ENCODE peak calls at places on chromosomes 5 and 9, in eight cellular contexts. X is cardiac muscle cell, B is HL-60, T is AG09309, Z is heart right ventricle, C is mucosa of descending colon, N is kidney, G is kidney epithelial cell. U is an unnamed sample.

GRCh38 chr5:2005101-2006041 is 122.6 kb upstream of the IRX4 start:
- DNase-seq in T (no peak), C (no peak), N (no peak), X (no peak), G (no peak), Z (no peak), B (no peak), U (no peak)

GRCh38 chr9:93231121-93231694 is 47.3 kb downstream of the WNK2 start:
- DNase-seq in X (no peak), Z (peak; percentile 56), T (no peak), G (no peak), C (peak; percentile 79), B (peak; percentile 66), N (no peak), U (peak; percentile 17)

GRCh38 chr5:33737284-33737683 is 154.5 kb downstream of the ADAMTS12 start:
- DNase-seq in B (no peak), Z (no peak), C (no peak), G (no peak), T (no peak), X (no peak), N (no peak), U (no peak)

GRCh38 chr5:36090033-36090432 is 23.4 kb upstream of the UGT3A2 start:
- DNase-seq in C (no peak), T (no peak), G (no peak), N (no peak), X (peak; percentile 17), B (peak; percentile 54), Z (no peak), U (no peak)

GRCh38 chr9:37559855-37560592 is 16.2 kb downstream of the FBXO10 start:
- DNase-seq in Z (no peak), N (no peak), C (no peak), B (no peak), X (no peak), G (no peak), T (no peak), U (no peak)

GRCh38 chr9:14960881-14961280 is 50.7 kb upstream of the FREM1 start:
- DNase-seq in T (no peak), C (no peak), N (no peak), B (no peak), Z (no peak), G (no peak), X (no peak), U (no peak)

GRCh38 chr5:102823441-102823874 is 68.4 kb downstream of the PAM start:
- DNase-seq in C (no peak), B (no peak), N (no peak), X (no peak), G (peak; percentile 54), Z (no peak), T (peak; percentile 63), U (peak; percentile 84)

GRCh38 chr5:151751091-151751490 is 7.3 kb downstream of the ATOX1 start:
- DNase-seq in C (no peak), N (no peak), X (no peak), T (peak; percentile 65), G (no peak), B (peak; percentile 77), Z (no peak), U (no peak)

GRCh38 chr5:176916337-176916736 is 17.2 kb upstream of the HK3 start:
- DNase-seq in C (no peak), X (no peak), N (no peak), G (no peak), Z (no peak), B (no peak), T (no peak), U (no peak)

GRCh38 chr9:71921190-71921814 is 9.9 kb downstream of the C9orf85 start:
- DNase-seq in T (no peak), X (no peak), B (no peak), C (no peak), N (no peak), Z (no peak), G (no peak), U (no peak)

GRCh38 chr9:137812356-137813023 is 65.1 kb upstream of the CACNA1B start:
- DNase-seq in Z (no peak), T (no peak), C (peak; percentile 22), G (no peak), B (no peak), N (peak; percentile 7), X (no peak), U (no peak)

GRCh38 chr5:63843190-63843589 is 119.1 kb downstream of the HTR1A start:
- DNase-seq in C (no peak), T (no peak), Z (no peak), X (no peak), B (no peak), G (no peak), N (no peak), U (no peak)

GRCh38 chr9:93346240-93347112 is 105.0 kb upstream of the FAM120A start:
- DNase-seq in N (peak; percentile 66), X (peak; percentile 54), T (no peak), G (no peak), Z (peak; percentile 10), B (no peak), C (no peak), U (no peak)

GRCh38 chr5:132295505-132296411 is 1.6 kb downstream of the SLC22A4 start:
- DNase-seq in C (no peak), G (no peak), X (no peak), N (no peak), Z (no peak), T (no peak), B (peak; percentile 18), U (no peak)

GRCh38 chr5:77892061-77893010 is 116.2 kb upstream of the TBCA start:
- DNase-seq in T (no peak), B (no peak), Z (no peak), G (no peak), X (peak; percentile 19), C (no peak), N (no peak), U (peak; percentile 7)

GRCh38 chr5:141496038-141496437 is 7.2 kb downstream of the PCDHGC5 start:
- DNase-seq in T (no peak), Z (no peak), C (no peak), G (no peak), B (no peak), X (no peak), N (no peak), U (no peak)

GRCh38 chr9:32725066-32725860 is 58.1 kb upstream of the TMEM215 start:
- DNase-seq in C (no peak), B (no peak), T (no peak), Z (no peak), X (no peak), N (no peak), G (no peak), U (no peak)

GRCh38 chr5:118796081-118796480 is 192.3 kb downstream of the DTWD2 start:
- DNase-seq in N (no peak), B (no peak), T (no peak), C (no peak), Z (no peak), G (no peak), X (no peak), U (no peak)

GRCh38 chr5:13625616-13626198 is 318.8 kb downstream of the DNAH5 start:
- DNase-seq in X (no peak), C (no peak), G (no peak), N (no peak), B (no peak), T (no peak), Z (no peak), U (no peak)

DNA sequence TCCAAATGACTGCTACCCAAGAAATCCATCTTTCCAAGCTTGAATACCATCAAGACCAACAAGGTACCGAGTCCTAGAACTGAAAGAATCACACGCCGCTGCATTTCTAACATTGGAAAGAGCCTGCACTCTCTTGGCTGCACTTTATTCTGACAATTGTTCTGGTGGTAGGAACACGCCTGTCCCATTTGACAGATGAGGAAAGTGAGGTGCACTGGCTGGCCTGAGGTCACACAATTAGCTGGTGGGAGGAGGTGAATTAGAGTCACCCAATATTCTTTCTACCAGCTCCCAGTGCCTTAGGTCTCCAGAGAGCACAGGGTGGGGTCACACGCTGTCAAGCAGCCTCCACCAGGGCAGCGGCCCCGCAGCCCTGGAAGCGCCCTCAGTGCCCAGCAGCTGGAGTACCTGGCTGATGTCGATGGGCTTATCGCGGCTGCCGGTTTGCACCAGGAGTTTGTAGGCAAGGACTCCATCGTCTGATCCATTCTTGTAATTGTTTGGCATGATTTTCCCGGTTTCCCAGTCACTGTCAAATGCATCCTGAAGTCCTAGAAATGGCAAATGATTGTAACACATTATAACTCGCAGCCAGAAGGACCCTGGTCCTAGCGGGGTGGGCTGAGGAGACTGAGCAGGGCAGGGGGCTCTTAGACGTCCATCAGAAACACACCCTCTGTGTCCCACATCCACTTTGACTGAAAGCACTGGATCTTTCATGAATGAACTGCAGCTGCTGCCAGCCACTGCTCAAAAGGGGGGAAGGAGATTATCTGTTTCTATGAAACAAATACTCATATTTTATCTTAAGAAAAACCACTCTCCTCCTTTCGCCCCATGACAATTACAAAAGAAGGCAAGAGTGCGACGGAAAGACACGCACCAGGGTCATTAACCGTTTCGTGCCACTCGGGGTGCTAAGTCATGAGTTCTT is 55.1 kb downstream of the PTCH1 start:
- DNase-seq in G (no peak), B (no peak), N (no peak), T (no peak), C (no peak), Z (no peak), X (no peak), U (no peak)
- H3K4me3 ChIP-seq in G (no peak overlapping the region), B (no peak overlapping the region), N (no peak overlapping the region), T (no peak overlapping the region), C (no peak overlapping the region), Z (no peak overlapping the region), X (peak overlapping the region; percentile 15), U (no peak overlapping the region)

GRCh38 chr9:135485832-135486231 is 6.2 kb downstream of the PPP1R26 start:
- DNase-seq in G (no peak), X (no peak), B (no peak), C (no peak), Z (no peak), T (no peak), N (no peak), U (no peak)
- TF ChIP-seq CTCF in G (no peak), X (no peak), B (no peak), C (no peak), Z (no peak), T (no peak), N (no peak), U (no peak)

DNA sequence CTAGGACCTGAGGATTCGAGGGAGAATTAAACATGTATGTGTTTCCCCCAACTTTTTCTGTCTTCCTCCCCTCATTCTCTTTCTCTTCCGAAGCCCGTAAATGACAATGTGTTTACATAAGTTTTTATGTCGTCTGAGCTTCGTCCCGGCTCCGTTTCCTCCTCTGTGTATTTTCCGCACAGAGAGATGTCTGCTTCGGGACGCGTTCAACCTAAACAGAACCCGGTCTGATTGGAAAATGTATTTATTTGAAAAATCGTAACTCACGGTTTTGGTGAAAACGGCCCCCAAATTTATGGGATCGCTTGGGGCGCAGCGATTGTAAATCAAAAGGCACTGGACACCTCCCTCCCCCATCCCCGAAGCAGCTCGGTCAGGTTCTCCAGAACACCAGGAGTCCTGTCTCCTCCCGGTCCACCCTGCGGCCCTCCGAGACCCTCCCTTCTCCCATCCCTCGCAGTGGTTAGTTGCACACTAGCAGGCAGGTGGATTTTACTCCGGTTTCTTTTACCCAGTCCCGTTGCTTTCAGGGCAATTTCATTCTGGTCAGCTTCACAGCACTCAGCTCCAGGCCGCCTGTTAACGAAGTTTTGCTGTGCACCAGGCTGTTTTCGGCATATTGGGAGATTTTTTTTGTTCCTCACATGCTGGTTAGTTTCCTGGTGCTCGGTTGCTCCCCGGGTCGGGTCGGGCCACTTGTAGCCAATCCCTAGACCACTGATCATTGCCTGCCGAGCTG is 5.8 kb upstream of the HAND1 start:
- DNase-seq in C (no peak), T (no peak), N (no peak), X (no peak), G (no peak), B (no peak), Z (no peak), U (no peak)
- H3K4me3 ChIP-seq in C (no peak overlapping the region), T (no peak overlapping the region), N (no peak overlapping the region), X (no peak overlapping the region), G (no peak overlapping the region), B (no peak overlapping the region), Z (no peak overlapping the region), U (no peak overlapping the region)

GRCh38 chr5:51960617-51961115 is 577.4 kb downstream of the ISL1 start:
- DNase-seq in B (no peak), N (no peak), X (no peak), G (no peak), T (no peak), Z (no peak), C (no peak), U (no peak)
- TF ChIP-seq CTCF in B (no peak), N (no peak), X (no peak), G (peak; percentile 57), T (no peak), Z (no peak), C (no peak), U (peak; percentile 60)

U was measured in retinal pigment epithelial cell.